ENCODE peak calls at places on chromosome 21, in seven cellular contexts. R, F, U, H, O, E and G are unnamed samples.

GRCh38 chr21:45448810-45449657 is 44.1 kb downstream of the COL18A1 start:
- DNase-seq in R (no peak), F (peak), U (peak), H (no peak), O (no peak), E (no peak), G (no peak)

GRCh38 chr21:16942703-16943102 is 570.1 kb upstream of the CXADR start:
- DNase-seq in R (peak), F (no peak), U (no peak), H (peak), O (peak), E (peak), G (no peak)

GRCh38 chr21:44940116-44940631 is 345 bp downstream of the SLX9 start:
- DNase-seq in R (peak), F (no peak), U (no peak), H (peak), O (no peak), E (no peak), G (peak)

GRCh38 chr21:45405819-45406762 is 1.1 kb downstream of the COL18A1 start:
- DNase-seq in R (peak), F (peak), U (peak), H (no peak), O (peak), E (peak), G (peak)

GRCh38 chr21:31623664-31624063 is 35.8 kb upstream of the SOD1 start:
- DNase-seq in R (peak), F (no peak), U (no peak), H (peak), O (no peak), E (no peak), G (no peak)

GRCh38 chr21:36968414-36968813 is 1.9 kb upstream of the HLCS start:
- DNase-seq in R (no peak), F (no peak), U (no peak), H (no peak), O (no peak), E (no peak), G (no peak)

GRCh38 chr21:21199342-21200102 is 201.3 kb downstream of the NCAM2 start:
- DNase-seq in R (no peak), F (no peak), U (no peak), H (no peak), O (no peak), E (no peak), G (no peak)

GRCh38 chr21:25759573-25759972 is 24.8 kb downstream of the GABPA start:
- DNase-seq in R (no peak), F (no peak), U (no peak), H (no peak), O (peak), E (no peak), G (no peak)

GRCh38 chr21:44931137-44931500 is 8.7 kb upstream of the SLX9 start:
- DNase-seq in R (no peak), F (peak), U (no peak), H (peak), O (no peak), E (no peak), G (no peak)

GRCh38 chr21:35376406-35377135 is 327.5 kb upstream of the RUNX1 start:
- DNase-seq in R (peak), F (no peak), U (no peak), H (no peak), O (no peak), E (no peak), G (no peak)

GRCh38 chr21:33028271-33028670 is 2.5 kb downstream of the OLIG2 start:
- DNase-seq in R (no peak), F (no peak), U (no peak), H (no peak), O (no peak), E (no peak), G (no peak)

GRCh38 chr21:33121715-33122475 is 52.0 kb downstream of the OLIG1 start:
- DNase-seq in R (peak), F (no peak), U (no peak), H (peak), O (peak), E (peak), G (peak)

GRCh38 chr21:15826147-15826780 is 96.5 kb downstream of the USP25 start:
- DNase-seq in R (peak), F (no peak), U (no peak), H (peak), O (peak), E (peak), G (peak)

GRCh38 chr21:38797470-38797869 is 8.3 kb upstream of the ETS2 start:
- DNase-seq in R (no peak), F (no peak), U (no peak), H (peak), O (no peak), E (peak), G (peak)

GRCh38 chr21:35738342-35738961 is 321.9 kb downstream of the SETD4 start:
- DNase-seq in R (peak), F (no peak), U (no peak), H (peak), O (peak), E (peak), G (no peak)

GRCh38 chr21:31660134-31660565 is 657 bp downstream of the SOD1 start:
- DNase-seq in R (peak), F (no peak), U (no peak), H (peak), O (no peak), E (no peak), G (no peak)

GRCh38 chr21:39120876-39121599 is 62.2 kb downstream of the PSMG1 start:
- DNase-seq in R (no peak), F (no peak), U (no peak), H (no peak), O (no peak), E (no peak), G (no peak)

GRCh38 chr21:35139382-35139715 is 90.2 kb upstream of the RUNX1 start:
- DNase-seq in R (no peak), F (no peak), U (no peak), H (no peak), O (no peak), E (no peak), G (no peak)

GRCh38 chr21:35359076-35359475 is 310.0 kb upstream of the RUNX1 start:
- DNase-seq in R (no peak), F (no peak), U (no peak), H (no peak), O (no peak), E (no peak), G (no peak)

GRCh38 chr21:37508341-37508740 is 141.8 kb downstream of the DYRK1A start:
- DNase-seq in R (no peak), F (no peak), U (no peak), H (no peak), O (no peak), E (no peak), G (no peak)

GRCh38 chr21:39869141-39869818 is 2.0 kb downstream of the PCP4 start:
- DNase-seq in R (no peak), F (no peak), U (no peak), H (no peak), O (no peak), E (no peak), G (no peak)

GRCh38 chr21:33300701-33301631 is 23.8 kb upstream of the IFNAR1 start:
- DNase-seq in R (peak), F (peak), U (peak), H (peak), O (no peak), E (no peak), G (peak)

GRCh38 chr21:15841856-15842564 is 112.2 kb downstream of the USP25 start:
- DNase-seq in R (peak), F (no peak), U (no peak), H (no peak), O (peak), E (no peak), G (no peak)

GRCh38 chr21:16588433-16588860 is 858.7 kb downstream of the USP25 start:
- DNase-seq in R (no peak), F (no peak), U (peak), H (no peak), O (peak), E (peak), G (no peak)

GRCh38 chr21:26798856-26799751 is 46.1 kb downstream of the ADAMTS1 start:
- DNase-seq in R (no peak), F (no peak), U (no peak), H (no peak), O (peak), E (no peak), G (no peak)

GRCh38 chr21:36627242-36627641 is 71.7 kb upstream of the SIM2 start:
- DNase-seq in R (no peak), F (no peak), U (no peak), H (no peak), O (peak), E (no peak), G (no peak)

GRCh38 chr21:38386967-38387366 is 111.3 kb downstream of the ERG start:
- DNase-seq in R (no peak), F (no peak), U (no peak), H (peak), O (no peak), E (no peak), G (peak)

GRCh38 chr21:35593000-35593502 is 467.3 kb downstream of the SETD4 start:
- DNase-seq in R (peak), F (no peak), U (no peak), H (peak), O (peak), E (no peak), G (no peak)

GRCh38 chr21:45297329-45297728 is 9.6 kb upstream of the POFUT2 start:
- DNase-seq in R (no peak), F (no peak), U (no peak), H (no peak), O (no peak), E (no peak), G (no peak)

GRCh38 chr21:17003221-17003620 is 509.6 kb upstream of the CXADR start:
- DNase-seq in R (no peak), F (no peak), U (no peak), H (no peak), O (peak), E (peak), G (no peak)

GRCh38 chr21:34693192-34693810 is 24.5 kb downstream of the CLIC6 start:
- DNase-seq in R (peak), F (no peak), U (peak), H (peak), O (peak), E (peak), G (peak)

GRCh38 chr21:14210738-14211137 is at the start of gene LIPI:
- DNase-seq in R (no peak), F (no peak), U (no peak), H (no peak), O (no peak), E (no peak), G (no peak)

GRCh38 chr21:14213164-14213563 is 2.4 kb upstream of the LIPI start:
- DNase-seq in R (no peak), F (no peak), U (no peak), H (no peak), O (no peak), E (no peak), G (no peak)

DNA sequence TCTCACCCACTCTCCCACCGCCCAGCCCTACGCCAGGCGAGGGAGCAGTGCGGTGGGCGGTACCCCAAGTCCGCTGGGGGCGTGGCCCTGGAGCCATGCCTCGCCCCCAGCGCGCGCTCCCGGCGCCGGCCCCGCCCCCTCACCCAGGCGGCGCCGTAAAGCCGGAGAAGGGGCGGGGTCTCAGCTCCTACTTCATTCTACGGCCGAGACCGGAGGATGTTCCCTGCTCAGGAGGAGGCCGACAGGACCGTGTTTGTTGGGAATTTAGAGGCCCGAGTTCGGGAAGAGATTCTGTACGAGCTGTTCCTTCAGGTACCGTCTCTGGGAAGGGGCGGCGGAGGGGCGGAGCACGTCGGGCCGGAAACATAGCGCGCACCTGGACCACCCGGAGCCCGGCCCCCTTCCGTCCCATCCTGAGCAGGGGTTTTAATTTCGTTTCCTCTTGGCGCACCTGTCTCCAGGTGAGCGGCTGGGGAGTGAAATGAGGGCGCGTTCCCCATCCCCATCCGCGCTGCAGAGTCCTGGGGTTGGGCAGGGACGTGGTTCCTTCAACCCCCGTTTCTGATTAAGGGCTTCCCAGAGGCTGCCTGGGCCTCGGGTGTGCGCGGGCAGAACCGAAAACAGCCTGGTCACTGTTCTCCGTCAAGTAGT is at the start of gene RBM11:
- DNase-seq in R (peak), F (peak), U (peak), H (peak), O (peak), E (peak), G (peak)
- TF ChIP-seq POLR2A in R (no peak), F (no peak), U (no peak), H (no peak), O (no peak), E (no peak), G (no peak)

DNA sequence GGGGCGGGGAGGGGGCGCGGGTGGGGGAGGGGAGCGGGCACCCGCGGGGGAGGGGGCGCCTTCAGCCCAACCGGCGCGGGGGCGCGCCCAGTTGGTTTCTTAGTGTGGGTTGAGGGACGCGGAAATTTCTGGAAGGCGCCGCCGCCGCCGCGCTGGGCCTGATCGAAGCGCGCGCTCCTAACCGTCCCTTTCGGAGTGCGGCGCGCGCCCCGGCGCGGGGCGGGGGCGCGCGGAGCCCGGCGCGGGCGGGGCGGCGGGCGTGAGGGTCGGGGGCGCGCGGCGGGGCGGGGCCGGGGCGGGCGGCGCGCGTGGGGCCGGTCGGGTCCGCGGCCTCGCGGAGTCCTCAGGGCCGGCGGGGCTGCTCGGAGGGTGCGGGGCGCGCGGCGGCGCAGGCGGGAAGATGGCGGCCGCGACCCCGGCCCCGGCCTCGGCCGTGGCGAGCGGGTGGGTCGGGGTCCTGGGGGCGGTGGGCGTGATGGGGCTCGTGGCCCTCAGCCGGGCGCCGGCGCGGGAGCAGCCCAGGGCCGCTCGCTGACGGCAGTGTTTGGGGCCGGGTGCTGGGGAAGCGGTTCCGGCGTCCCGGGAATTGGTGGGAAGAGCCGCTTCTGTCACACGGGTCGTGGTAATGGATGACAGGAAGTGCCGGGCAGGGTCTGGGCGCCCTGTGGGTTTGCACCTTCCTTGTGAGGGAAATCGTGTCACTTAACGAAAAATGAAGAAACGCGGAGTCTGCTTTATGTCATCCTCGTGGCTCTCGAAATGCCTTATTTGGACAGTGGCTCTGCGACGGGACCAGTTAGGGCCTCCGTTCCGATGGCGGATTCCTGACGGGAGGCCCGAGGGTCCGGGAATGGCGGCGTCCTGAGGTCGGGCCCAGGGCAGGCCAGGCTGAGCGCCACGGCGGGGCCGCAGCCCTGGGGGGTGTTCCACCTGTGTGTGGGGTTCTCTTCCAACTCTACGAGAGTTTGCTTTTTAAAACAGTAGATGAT is 764 bp downstream of the PKNOX1 start:
- DNase-seq in R (peak), F (peak), U (peak), H (peak), O (peak), E (peak), G (peak)
- TF ChIP-seq POLR2A in R (no peak), F (no peak), U (no peak), H (peak), O (peak), E (peak), G (no peak)

DNA sequence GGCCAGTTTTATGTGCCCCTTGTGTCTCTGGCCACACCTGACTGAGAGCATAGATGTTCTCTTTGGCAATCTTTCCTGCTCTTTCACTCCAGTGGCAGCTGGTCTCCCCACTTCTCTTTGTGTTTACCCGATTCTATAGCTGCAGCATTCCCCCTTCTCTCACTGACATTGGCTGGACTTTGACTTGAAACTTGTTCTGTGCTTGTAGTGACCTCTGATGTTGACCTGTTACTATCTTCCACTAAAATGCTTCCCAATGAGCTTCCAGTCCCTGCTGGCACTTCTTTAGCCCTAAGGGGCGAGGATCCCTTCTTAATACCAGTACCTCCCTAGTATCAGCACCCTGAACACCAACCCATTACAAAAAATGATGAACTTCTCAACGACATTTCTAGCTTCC is 653.3 kb downstream of the LTN1 start:
- DNase-seq in R (no peak), F (no peak), U (no peak), H (no peak), O (no peak), E (no peak), G (no peak)
- TF ChIP-seq POLR2A in R (no peak), F (no peak), U (no peak), H (no peak), O (no peak), E (no peak), G (no peak)

DNA sequence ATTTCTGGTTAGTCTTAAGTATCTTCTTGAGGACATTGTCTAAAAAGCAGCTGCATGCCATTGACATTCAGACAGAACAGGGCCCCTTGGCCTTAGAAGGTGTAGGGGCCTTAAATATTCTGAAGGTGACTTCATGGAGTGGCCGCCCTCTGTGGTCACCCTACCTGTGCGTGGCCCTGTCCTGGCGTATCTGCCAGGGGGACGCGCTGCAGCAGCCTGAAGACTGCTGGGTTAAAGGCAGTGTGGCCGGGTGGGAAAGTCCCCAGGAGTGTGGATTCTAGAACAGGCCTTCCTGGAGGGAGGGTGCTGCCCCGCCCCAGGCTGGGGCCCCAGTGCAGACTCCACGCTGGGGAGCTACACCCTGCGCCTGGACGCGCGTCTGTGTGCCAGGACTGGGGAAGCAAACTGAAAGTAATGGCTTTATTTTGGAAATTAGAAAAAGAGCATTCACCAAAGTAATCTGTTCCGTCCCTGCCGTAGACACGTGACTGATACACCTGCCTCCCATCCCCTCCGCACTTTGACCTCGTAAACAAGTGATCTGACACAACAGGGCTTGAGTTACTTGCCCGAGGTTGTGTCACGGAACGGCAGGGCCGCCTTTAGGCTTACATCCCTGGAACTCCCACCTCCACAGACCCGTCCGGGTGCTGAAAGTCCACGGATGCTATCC is 1.8 kb downstream of the AGPAT3 start:
- DNase-seq in R (peak), F (peak), U (no peak), H (no peak), O (no peak), E (no peak), G (peak)
- TF ChIP-seq POLR2A in R (no peak), F (no peak), U (no peak), H (no peak), O (no peak), E (no peak), G (no peak)

GRCh38 chr21:41367598-41368360 is 6.0 kb downstream of the MX2 start:
- DNase-seq in R (no peak), F (peak), U (no peak), H (peak), O (no peak), E (no peak), G (no peak)
- TF ChIP-seq POLR2A in R (no peak), F (no peak), U (no peak), H (no peak), O (no peak), E (no peak), G (no peak)

DNA sequence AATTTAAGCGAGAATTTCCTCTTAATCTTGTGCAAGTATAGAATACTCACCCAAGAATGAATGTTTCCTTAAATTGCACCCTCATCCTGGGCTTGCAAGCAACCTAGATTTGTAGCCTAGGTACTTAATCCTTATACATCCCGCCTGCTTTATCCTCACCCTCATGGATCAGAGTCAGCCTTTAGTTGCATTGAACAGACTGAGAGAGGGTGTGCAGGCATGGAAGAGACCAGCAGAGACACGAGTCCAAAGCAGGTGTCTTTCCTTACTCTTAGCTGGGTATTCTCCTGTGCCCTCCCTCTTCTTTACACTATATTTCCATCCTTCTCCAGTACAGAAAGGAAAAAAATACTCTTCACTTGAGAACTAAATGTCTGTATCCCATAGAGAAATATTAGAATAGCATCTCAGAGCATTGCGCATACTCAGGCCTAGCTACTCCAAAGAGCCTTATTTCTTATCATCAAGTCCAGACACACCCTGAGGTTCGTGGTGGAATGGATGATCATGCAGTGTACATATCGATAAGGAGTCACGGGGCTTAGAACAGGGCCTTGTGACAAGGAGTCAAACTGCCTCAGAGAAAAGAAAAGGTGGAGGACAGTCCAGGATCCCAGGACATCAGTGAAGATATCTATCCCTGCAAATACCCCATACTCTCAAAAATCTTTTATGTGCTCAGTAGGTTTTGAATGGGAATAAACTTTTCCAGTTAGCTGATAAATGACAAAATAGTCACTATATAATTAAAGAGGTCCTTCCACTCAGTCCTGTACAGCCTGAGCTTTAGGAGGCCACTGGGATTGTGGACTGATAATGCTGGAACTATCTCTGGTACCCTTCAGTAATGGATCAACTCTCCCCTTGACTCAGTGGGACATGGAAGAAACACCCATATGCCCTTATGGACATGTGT is 297.9 kb downstream of the GRIK1 start:
- DNase-seq in R (no peak), F (no peak), U (no peak), H (no peak), O (no peak), E (no peak), G (peak)
- TF ChIP-seq POLR2A in R (no peak), F (no peak), U (no peak), H (no peak), O (no peak), E (no peak), G (no peak)